ENCODE peak calls at places on chromosomes 4 and X, in nine cellular contexts. One of them, this sample, is unnamed.

GRCh38 chrX:54807524-54808108 is at the start of gene MAGED2:
- DNase-seq in Karpas-422: peak
- DNase-seq in NCI-H1417: peak
- DNase-seq in NCI-H446: peak
- DNase-seq in pons: peak
- DNase-seq in left ventricle myocardium superior: peak
- DNase-seq in choroid plexus epithelial cell: peak
- DNase-seq in activated CD4-positive, alpha-beta T cell treated with anti-CD3 and anti-CD28 coated beads, Interleukin-2, amount 50 U/mL, for 4 hours: peak
- DNase-seq in upper lobe of right lung: peak
- DNase-seq in this sample: peak

GRCh38 chr4:1409079-1409805 is 3.0 kb upstream of the NKX1-1 start:
- DNase-seq in Karpas-422: no peak
- DNase-seq in NCI-H1417: no peak
- DNase-seq in pons: no peak
- DNase-seq in choroid plexus epithelial cell: no peak
- DNase-seq in NCI-H446: no peak
- DNase-seq in left ventricle myocardium superior: no peak
- DNase-seq in activated CD4-positive, alpha-beta T cell treated with anti-CD3 and anti-CD28 coated beads, Interleukin-2, amount 50 U/mL, for 4 hours: no peak
- DNase-seq in upper lobe of right lung: peak
- DNase-seq in this sample: no peak

GRCh38 chr4:85448880-85449763 is 25.8 kb upstream of the ARHGAP24 start:
- DNase-seq in upper lobe of right lung: no peak
- DNase-seq in NCI-H446: no peak
- DNase-seq in choroid plexus epithelial cell: no peak
- DNase-seq in Karpas-422: peak
- DNase-seq in left ventricle myocardium superior: no peak
- DNase-seq in activated CD4-positive, alpha-beta T cell treated with anti-CD3 and anti-CD28 coated beads, Interleukin-2, amount 50 U/mL, for 4 hours: no peak
- DNase-seq in NCI-H1417: no peak
- DNase-seq in pons: no peak
- DNase-seq in this sample: peak

GRCh38 chr4:25704516-25704915 is 48.9 kb downstream of the SLC34A2 start:
- DNase-seq in NCI-H446: no peak
- DNase-seq in left ventricle myocardium superior: no peak
- DNase-seq in Karpas-422: no peak
- DNase-seq in pons: no peak
- DNase-seq in upper lobe of right lung: no peak
- DNase-seq in choroid plexus epithelial cell: no peak
- DNase-seq in NCI-H1417: no peak
- DNase-seq in activated CD4-positive, alpha-beta T cell treated with anti-CD3 and anti-CD28 coated beads, Interleukin-2, amount 50 U/mL, for 4 hours: no peak
- DNase-seq in this sample: no peak

GRCh38 chr4:122170775-122171174 is 18.6 kb downstream of the BLTP1 start:
- DNase-seq in activated CD4-positive, alpha-beta T cell treated with anti-CD3 and anti-CD28 coated beads, Interleukin-2, amount 50 U/mL, for 4 hours: no peak
- DNase-seq in upper lobe of right lung: no peak
- DNase-seq in Karpas-422: no peak
- DNase-seq in left ventricle myocardium superior: no peak
- DNase-seq in NCI-H1417: no peak
- DNase-seq in NCI-H446: no peak
- DNase-seq in choroid plexus epithelial cell: no peak
- DNase-seq in pons: peak
- DNase-seq in this sample: no peak

GRCh38 chr4:69485130-69485529 is 10.6 kb downstream of the UGT2B4 start:
- DNase-seq in choroid plexus epithelial cell: no peak
- DNase-seq in activated CD4-positive, alpha-beta T cell treated with anti-CD3 and anti-CD28 coated beads, Interleukin-2, amount 50 U/mL, for 4 hours: no peak
- DNase-seq in left ventricle myocardium superior: no peak
- DNase-seq in NCI-H446: no peak
- DNase-seq in pons: no peak
- DNase-seq in Karpas-422: no peak
- DNase-seq in upper lobe of right lung: no peak
- DNase-seq in NCI-H1417: no peak
- DNase-seq in this sample: no peak

GRCh38 chrX:40176256-40176978 is 78.7 kb upstream of the BCOR start:
- DNase-seq in left ventricle myocardium superior: peak
- DNase-seq in pons: no peak
- DNase-seq in activated CD4-positive, alpha-beta T cell treated with anti-CD3 and anti-CD28 coated beads, Interleukin-2, amount 50 U/mL, for 4 hours: peak
- DNase-seq in NCI-H446: no peak
- DNase-seq in NCI-H1417: peak
- DNase-seq in Karpas-422: peak
- DNase-seq in upper lobe of right lung: peak
- DNase-seq in choroid plexus epithelial cell: peak
- DNase-seq in this sample: no peak

GRCh38 chrX:68829594-68830485 is 1.0 kb downstream of the EFNB1 start:
- DNase-seq in upper lobe of right lung: no peak
- DNase-seq in NCI-H446: no peak
- DNase-seq in left ventricle myocardium superior: peak
- DNase-seq in choroid plexus epithelial cell: peak
- DNase-seq in activated CD4-positive, alpha-beta T cell treated with anti-CD3 and anti-CD28 coated beads, Interleukin-2, amount 50 U/mL, for 4 hours: no peak
- DNase-seq in Karpas-422: no peak
- DNase-seq in pons: no peak
- DNase-seq in NCI-H1417: peak
- DNase-seq in this sample: no peak

GRCh38 chr4:183503497-183504063 is 1.3 kb upstream of the ING2 start:
- DNase-seq in NCI-H1417: no peak
- DNase-seq in left ventricle myocardium superior: no peak
- DNase-seq in Karpas-422: peak
- DNase-seq in pons: peak
- DNase-seq in activated CD4-positive, alpha-beta T cell treated with anti-CD3 and anti-CD28 coated beads, Interleukin-2, amount 50 U/mL, for 4 hours: no peak
- DNase-seq in NCI-H446: peak
- DNase-seq in upper lobe of right lung: no peak
- DNase-seq in choroid plexus epithelial cell: peak
- DNase-seq in this sample: peak

GRCh38 chr4:137558951-137559350 is 26.7 kb upstream of the PCDH18 start:
- DNase-seq in NCI-H1417: no peak
- DNase-seq in left ventricle myocardium superior: no peak
- DNase-seq in activated CD4-positive, alpha-beta T cell treated with anti-CD3 and anti-CD28 coated beads, Interleukin-2, amount 50 U/mL, for 4 hours: no peak
- DNase-seq in pons: no peak
- DNase-seq in upper lobe of right lung: no peak
- DNase-seq in Karpas-422: no peak
- DNase-seq in NCI-H446: no peak
- DNase-seq in choroid plexus epithelial cell: peak
- DNase-seq in this sample: no peak

GRCh38 chr4:1752284-1753041 is 31.1 kb downstream of the TACC3 start:
- DNase-seq in NCI-H446: no peak
- DNase-seq in pons: no peak
- DNase-seq in NCI-H1417: no peak
- DNase-seq in upper lobe of right lung: peak
- DNase-seq in choroid plexus epithelial cell: peak
- DNase-seq in activated CD4-positive, alpha-beta T cell treated with anti-CD3 and anti-CD28 coated beads, Interleukin-2, amount 50 U/mL, for 4 hours: no peak
- DNase-seq in Karpas-422: no peak
- DNase-seq in left ventricle myocardium superior: no peak
- DNase-seq in this sample: no peak

GRCh38 chrX:25084446-25084845 is 68.7 kb upstream of the ARX start:
- DNase-seq in pons: no peak
- DNase-seq in activated CD4-positive, alpha-beta T cell treated with anti-CD3 and anti-CD28 coated beads, Interleukin-2, amount 50 U/mL, for 4 hours: no peak
- DNase-seq in left ventricle myocardium superior: no peak
- DNase-seq in NCI-H446: no peak
- DNase-seq in upper lobe of right lung: no peak
- DNase-seq in NCI-H1417: peak
- DNase-seq in choroid plexus epithelial cell: no peak
- DNase-seq in Karpas-422: no peak
- DNase-seq in this sample: no peak

GRCh38 chr4:1244081-1244977 is 4.6 kb downstream of the CTBP1 start:
- DNase-seq in NCI-H1417: no peak
- DNase-seq in pons: no peak
- DNase-seq in activated CD4-positive, alpha-beta T cell treated with anti-CD3 and anti-CD28 coated beads, Interleukin-2, amount 50 U/mL, for 4 hours: no peak
- DNase-seq in left ventricle myocardium superior: peak
- DNase-seq in choroid plexus epithelial cell: no peak
- DNase-seq in upper lobe of right lung: no peak
- DNase-seq in Karpas-422: no peak
- DNase-seq in NCI-H446: no peak
- DNase-seq in this sample: no peak

GRCh38 chr4:8350841-8351461 is 81.4 kb downstream of the HTRA3 start:
- DNase-seq in NCI-H1417: no peak
- DNase-seq in left ventricle myocardium superior: no peak
- DNase-seq in upper lobe of right lung: no peak
- DNase-seq in NCI-H446: no peak
- DNase-seq in pons: no peak
- DNase-seq in Karpas-422: no peak
- DNase-seq in activated CD4-positive, alpha-beta T cell treated with anti-CD3 and anti-CD28 coated beads, Interleukin-2, amount 50 U/mL, for 4 hours: no peak
- DNase-seq in choroid plexus epithelial cell: no peak
- DNase-seq in this sample: no peak

GRCh38 chr4:111360906-111361305 is 738.0 kb upstream of the PITX2 start:
- DNase-seq in pons: no peak
- DNase-seq in upper lobe of right lung: no peak
- DNase-seq in activated CD4-positive, alpha-beta T cell treated with anti-CD3 and anti-CD28 coated beads, Interleukin-2, amount 50 U/mL, for 4 hours: no peak
- DNase-seq in NCI-H1417: no peak
- DNase-seq in NCI-H446: no peak
- DNase-seq in Karpas-422: no peak
- DNase-seq in left ventricle myocardium superior: no peak
- DNase-seq in choroid plexus epithelial cell: no peak
- DNase-seq in this sample: no peak

GRCh38 chrX:134908235-134908834 is 82.5 kb upstream of the SMIM10 start:
- DNase-seq in activated CD4-positive, alpha-beta T cell treated with anti-CD3 and anti-CD28 coated beads, Interleukin-2, amount 50 U/mL, for 4 hours: no peak
- DNase-seq in NCI-H1417: peak
- DNase-seq in upper lobe of right lung: no peak
- DNase-seq in pons: peak
- DNase-seq in left ventricle myocardium superior: no peak
- DNase-seq in Karpas-422: peak
- DNase-seq in NCI-H446: peak
- DNase-seq in choroid plexus epithelial cell: peak
- DNase-seq in this sample: peak

GRCh38 chr4:175453456-175453855 is 358.6 kb downstream of the GPM6A start:
- DNase-seq in NCI-H1417: no peak
- DNase-seq in upper lobe of right lung: no peak
- DNase-seq in left ventricle myocardium superior: no peak
- DNase-seq in activated CD4-positive, alpha-beta T cell treated with anti-CD3 and anti-CD28 coated beads, Interleukin-2, amount 50 U/mL, for 4 hours: no peak
- DNase-seq in Karpas-422: no peak
- DNase-seq in choroid plexus epithelial cell: peak
- DNase-seq in NCI-H446: no peak
- DNase-seq in pons: no peak
- DNase-seq in this sample: no peak

GRCh38 chr4:181971973-181972372 is 271.2 kb upstream of the TENM3 start:
- DNase-seq in upper lobe of right lung: no peak
- DNase-seq in pons: no peak
- DNase-seq in NCI-H446: no peak
- DNase-seq in choroid plexus epithelial cell: no peak
- DNase-seq in activated CD4-positive, alpha-beta T cell treated with anti-CD3 and anti-CD28 coated beads, Interleukin-2, amount 50 U/mL, for 4 hours: no peak
- DNase-seq in left ventricle myocardium superior: no peak
- DNase-seq in Karpas-422: no peak
- DNase-seq in NCI-H1417: no peak
- DNase-seq in this sample: no peak

This sample was measured in SK-N-DZ.